ENCODE peak calls at places on chromosomes 13 and 19, in nine cellular contexts. One of them, this sample, is unnamed.

GRCh38 chr19:3171894-3172679 is 6.5 kb upstream of the S1PR4 start:
- DNase-seq in nephron progenitor cell: no peak
- DNase-seq in COR-L47: no peak
- DNase-seq in activated T-helper 1 cell treated with anti-CD3 and anti-CD28 coated beads, Interleukin-2, amount 50 U/mL, for 16 hours: no peak
- DNase-seq in AML-193: no peak
- DNase-seq in NCI-H1092: no peak
- DNase-seq in substantia nigra: no peak
- DNase-seq in activated CD8-positive, alpha-beta memory T cell treated with anti-CD3 and anti-CD28 coated beads for 4 hours: no peak
- DNase-seq in hippocampal formation: no peak
- DNase-seq in this sample: no peak

GRCh38 chr13:50911937-50912624 is 2.5 kb downstream of the RNASEH2B start:
- DNase-seq in substantia nigra: peak
- DNase-seq in COR-L47: peak
- DNase-seq in NCI-H1092: peak
- DNase-seq in activated CD8-positive, alpha-beta memory T cell treated with anti-CD3 and anti-CD28 coated beads for 4 hours: peak
- DNase-seq in AML-193: peak
- DNase-seq in hippocampal formation: peak
- DNase-seq in activated T-helper 1 cell treated with anti-CD3 and anti-CD28 coated beads, Interleukin-2, amount 50 U/mL, for 16 hours: peak
- DNase-seq in nephron progenitor cell: peak
- DNase-seq in this sample: peak

GRCh38 chr19:1512671-1513491 is at the start of gene ADAMTSL5:
- DNase-seq in hippocampal formation: no peak
- DNase-seq in NCI-H1092: no peak
- DNase-seq in COR-L47: no peak
- DNase-seq in activated CD8-positive, alpha-beta memory T cell treated with anti-CD3 and anti-CD28 coated beads for 4 hours: peak
- DNase-seq in activated T-helper 1 cell treated with anti-CD3 and anti-CD28 coated beads, Interleukin-2, amount 50 U/mL, for 16 hours: peak
- DNase-seq in nephron progenitor cell: peak
- DNase-seq in substantia nigra: no peak
- DNase-seq in AML-193: peak
- DNase-seq in this sample: peak

GRCh38 chr13:27621116-27621365 is 651 bp upstream of the POLR1D start:
- DNase-seq in substantia nigra: no peak
- DNase-seq in activated T-helper 1 cell treated with anti-CD3 and anti-CD28 coated beads, Interleukin-2, amount 50 U/mL, for 16 hours: no peak
- DNase-seq in AML-193: peak
- DNase-seq in activated CD8-positive, alpha-beta memory T cell treated with anti-CD3 and anti-CD28 coated beads for 4 hours: no peak
- DNase-seq in hippocampal formation: no peak
- DNase-seq in NCI-H1092: no peak
- DNase-seq in COR-L47: no peak
- DNase-seq in nephron progenitor cell: no peak
- DNase-seq in this sample: no peak

GRCh38 chr19:44684892-44685847 is 13.8 kb upstream of the CEACAM16 start:
- DNase-seq in NCI-H1092: no peak
- DNase-seq in activated T-helper 1 cell treated with anti-CD3 and anti-CD28 coated beads, Interleukin-2, amount 50 U/mL, for 16 hours: no peak
- DNase-seq in AML-193: no peak
- DNase-seq in COR-L47: no peak
- DNase-seq in activated CD8-positive, alpha-beta memory T cell treated with anti-CD3 and anti-CD28 coated beads for 4 hours: no peak
- DNase-seq in hippocampal formation: no peak
- DNase-seq in substantia nigra: no peak
- DNase-seq in nephron progenitor cell: no peak
- DNase-seq in this sample: peak

GRCh38 chr19:4328243-4328990 is 10.2 kb downstream of the STAP2 start:
- DNase-seq in hippocampal formation: peak
- DNase-seq in substantia nigra: peak
- DNase-seq in COR-L47: no peak
- DNase-seq in activated CD8-positive, alpha-beta memory T cell treated with anti-CD3 and anti-CD28 coated beads for 4 hours: peak
- DNase-seq in AML-193: peak
- DNase-seq in NCI-H1092: no peak
- DNase-seq in nephron progenitor cell: peak
- DNase-seq in activated T-helper 1 cell treated with anti-CD3 and anti-CD28 coated beads, Interleukin-2, amount 50 U/mL, for 16 hours: peak
- DNase-seq in this sample: peak

GRCh38 chr19:18251587-18252369 is 22.5 kb downstream of the IQCN start:
- DNase-seq in NCI-H1092: peak
- DNase-seq in hippocampal formation: peak
- DNase-seq in activated CD8-positive, alpha-beta memory T cell treated with anti-CD3 and anti-CD28 coated beads for 4 hours: peak
- DNase-seq in substantia nigra: peak
- DNase-seq in nephron progenitor cell: peak
- DNase-seq in activated T-helper 1 cell treated with anti-CD3 and anti-CD28 coated beads, Interleukin-2, amount 50 U/mL, for 16 hours: peak
- DNase-seq in AML-193: peak
- DNase-seq in COR-L47: peak
- DNase-seq in this sample: peak

GRCh38 chr19:42086770-42087550 is 11.0 kb downstream of the ZNF574 start:
- DNase-seq in nephron progenitor cell: no peak
- DNase-seq in NCI-H1092: no peak
- DNase-seq in substantia nigra: no peak
- DNase-seq in activated T-helper 1 cell treated with anti-CD3 and anti-CD28 coated beads, Interleukin-2, amount 50 U/mL, for 16 hours: no peak
- DNase-seq in COR-L47: no peak
- DNase-seq in activated CD8-positive, alpha-beta memory T cell treated with anti-CD3 and anti-CD28 coated beads for 4 hours: no peak
- DNase-seq in hippocampal formation: no peak
- DNase-seq in AML-193: no peak
- DNase-seq in this sample: no peak

GRCh38 chr13:31267126-31267784 is 67.5 kb downstream of the B3GLCT start:
- DNase-seq in NCI-H1092: no peak
- DNase-seq in activated CD8-positive, alpha-beta memory T cell treated with anti-CD3 and anti-CD28 coated beads for 4 hours: no peak
- DNase-seq in activated T-helper 1 cell treated with anti-CD3 and anti-CD28 coated beads, Interleukin-2, amount 50 U/mL, for 16 hours: no peak
- DNase-seq in hippocampal formation: no peak
- DNase-seq in AML-193: no peak
- DNase-seq in substantia nigra: no peak
- DNase-seq in nephron progenitor cell: no peak
- DNase-seq in COR-L47: no peak
- DNase-seq in this sample: no peak

GRCh38 chr13:28059214-28059613 is 41.2 kb downstream of the FLT3 start:
- DNase-seq in NCI-H1092: no peak
- DNase-seq in hippocampal formation: no peak
- DNase-seq in activated T-helper 1 cell treated with anti-CD3 and anti-CD28 coated beads, Interleukin-2, amount 50 U/mL, for 16 hours: no peak
- DNase-seq in COR-L47: peak
- DNase-seq in AML-193: peak
- DNase-seq in substantia nigra: no peak
- DNase-seq in nephron progenitor cell: peak
- DNase-seq in activated CD8-positive, alpha-beta memory T cell treated with anti-CD3 and anti-CD28 coated beads for 4 hours: no peak
- DNase-seq in this sample: peak

GRCh38 chr19:49533551-49534488 is 6.0 kb downstream of the RCN3 start:
- DNase-seq in hippocampal formation: peak
- DNase-seq in nephron progenitor cell: peak
- DNase-seq in activated CD8-positive, alpha-beta memory T cell treated with anti-CD3 and anti-CD28 coated beads for 4 hours: peak
- DNase-seq in AML-193: peak
- DNase-seq in NCI-H1092: no peak
- DNase-seq in substantia nigra: peak
- DNase-seq in activated T-helper 1 cell treated with anti-CD3 and anti-CD28 coated beads, Interleukin-2, amount 50 U/mL, for 16 hours: peak
- DNase-seq in COR-L47: peak
- DNase-seq in this sample: peak

GRCh38 chr13:73173160-73173905 is 114.5 kb downstream of the KLF5 start:
- DNase-seq in AML-193: no peak
- DNase-seq in substantia nigra: no peak
- DNase-seq in COR-L47: no peak
- DNase-seq in activated T-helper 1 cell treated with anti-CD3 and anti-CD28 coated beads, Interleukin-2, amount 50 U/mL, for 16 hours: no peak
- DNase-seq in activated CD8-positive, alpha-beta memory T cell treated with anti-CD3 and anti-CD28 coated beads for 4 hours: no peak
- DNase-seq in nephron progenitor cell: no peak
- DNase-seq in NCI-H1092: no peak
- DNase-seq in hippocampal formation: no peak
- DNase-seq in this sample: no peak

GRCh38 chr13:107117327-107118012 is 549.5 kb upstream of the ARGLU1 start:
- DNase-seq in hippocampal formation: no peak
- DNase-seq in COR-L47: no peak
- DNase-seq in nephron progenitor cell: no peak
- DNase-seq in AML-193: no peak
- DNase-seq in substantia nigra: no peak
- DNase-seq in activated T-helper 1 cell treated with anti-CD3 and anti-CD28 coated beads, Interleukin-2, amount 50 U/mL, for 16 hours: no peak
- DNase-seq in activated CD8-positive, alpha-beta memory T cell treated with anti-CD3 and anti-CD28 coated beads for 4 hours: no peak
- DNase-seq in NCI-H1092: no peak
- DNase-seq in this sample: no peak

GRCh38 chr13:52105841-52106240 is 23.0 kb downstream of the NEK5 start:
- DNase-seq in COR-L47: no peak
- DNase-seq in substantia nigra: no peak
- DNase-seq in nephron progenitor cell: no peak
- DNase-seq in activated CD8-positive, alpha-beta memory T cell treated with anti-CD3 and anti-CD28 coated beads for 4 hours: no peak
- DNase-seq in AML-193: no peak
- DNase-seq in hippocampal formation: no peak
- DNase-seq in NCI-H1092: no peak
- DNase-seq in activated T-helper 1 cell treated with anti-CD3 and anti-CD28 coated beads, Interleukin-2, amount 50 U/mL, for 16 hours: no peak
- DNase-seq in this sample: no peak

GRCh38 chr19:31908486-31909255 is 436.7 kb upstream of the ZNF507 start:
- DNase-seq in COR-L47: no peak
- DNase-seq in activated T-helper 1 cell treated with anti-CD3 and anti-CD28 coated beads, Interleukin-2, amount 50 U/mL, for 16 hours: no peak
- DNase-seq in nephron progenitor cell: no peak
- DNase-seq in substantia nigra: no peak
- DNase-seq in activated CD8-positive, alpha-beta memory T cell treated with anti-CD3 and anti-CD28 coated beads for 4 hours: no peak
- DNase-seq in NCI-H1092: no peak
- DNase-seq in hippocampal formation: no peak
- DNase-seq in AML-193: no peak
- DNase-seq in this sample: no peak

GRCh38 chr13:74747186-74747955 is 613.2 kb upstream of the KLF12 start:
- DNase-seq in nephron progenitor cell: no peak
- DNase-seq in COR-L47: no peak
- DNase-seq in AML-193: no peak
- DNase-seq in hippocampal formation: no peak
- DNase-seq in activated T-helper 1 cell treated with anti-CD3 and anti-CD28 coated beads, Interleukin-2, amount 50 U/mL, for 16 hours: no peak
- DNase-seq in activated CD8-positive, alpha-beta memory T cell treated with anti-CD3 and anti-CD28 coated beads for 4 hours: no peak
- DNase-seq in NCI-H1092: no peak
- DNase-seq in substantia nigra: no peak
- DNase-seq in this sample: no peak

GRCh38 chr19:58356236-58356970 is 3.1 kb upstream of the A1BG start:
- DNase-seq in activated T-helper 1 cell treated with anti-CD3 and anti-CD28 coated beads, Interleukin-2, amount 50 U/mL, for 16 hours: no peak
- DNase-seq in AML-193: no peak
- DNase-seq in NCI-H1092: no peak
- DNase-seq in activated CD8-positive, alpha-beta memory T cell treated with anti-CD3 and anti-CD28 coated beads for 4 hours: no peak
- DNase-seq in nephron progenitor cell: no peak
- DNase-seq in COR-L47: no peak
- DNase-seq in hippocampal formation: no peak
- DNase-seq in substantia nigra: no peak
- DNase-seq in this sample: no peak

GRCh38 chr19:313169-313987 is 22.2 kb upstream of the PLPP2 start:
- DNase-seq in AML-193: no peak
- DNase-seq in NCI-H1092: no peak
- DNase-seq in nephron progenitor cell: no peak
- DNase-seq in hippocampal formation: no peak
- DNase-seq in COR-L47: no peak
- DNase-seq in activated T-helper 1 cell treated with anti-CD3 and anti-CD28 coated beads, Interleukin-2, amount 50 U/mL, for 16 hours: no peak
- DNase-seq in substantia nigra: no peak
- DNase-seq in activated CD8-positive, alpha-beta memory T cell treated with anti-CD3 and anti-CD28 coated beads for 4 hours: no peak
- DNase-seq in this sample: no peak

GRCh38 chr13:51230473-51231105 is 8.4 kb downstream of the FAM124A start:
- DNase-seq in NCI-H1092: no peak
- DNase-seq in hippocampal formation: peak
- DNase-seq in COR-L47: no peak
- DNase-seq in nephron progenitor cell: no peak
- DNase-seq in activated T-helper 1 cell treated with anti-CD3 and anti-CD28 coated beads, Interleukin-2, amount 50 U/mL, for 16 hours: no peak
- DNase-seq in activated CD8-positive, alpha-beta memory T cell treated with anti-CD3 and anti-CD28 coated beads for 4 hours: no peak
- DNase-seq in substantia nigra: peak
- DNase-seq in AML-193: no peak
- DNase-seq in this sample: peak

GRCh38 chr19:9857920-9858746 is 23.0 kb downstream of the PIN1 start:
- DNase-seq in AML-193: peak
- DNase-seq in nephron progenitor cell: no peak
- DNase-seq in activated CD8-positive, alpha-beta memory T cell treated with anti-CD3 and anti-CD28 coated beads for 4 hours: no peak
- DNase-seq in hippocampal formation: no peak
- DNase-seq in substantia nigra: no peak
- DNase-seq in activated T-helper 1 cell treated with anti-CD3 and anti-CD28 coated beads, Interleukin-2, amount 50 U/mL, for 16 hours: no peak
- DNase-seq in COR-L47: no peak
- DNase-seq in NCI-H1092: no peak
- DNase-seq in this sample: no peak

GRCh38 chr13:30572859-30573275 is 44.9 kb upstream of the USPL1 start:
- DNase-seq in nephron progenitor cell: no peak
- DNase-seq in activated CD8-positive, alpha-beta memory T cell treated with anti-CD3 and anti-CD28 coated beads for 4 hours: no peak
- DNase-seq in NCI-H1092: no peak
- DNase-seq in activated T-helper 1 cell treated with anti-CD3 and anti-CD28 coated beads, Interleukin-2, amount 50 U/mL, for 16 hours: no peak
- DNase-seq in AML-193: peak
- DNase-seq in COR-L47: no peak
- DNase-seq in hippocampal formation: no peak
- DNase-seq in substantia nigra: no peak
- DNase-seq in this sample: no peak

GRCh38 chr13:26653310-26653709 is 95.8 kb downstream of the WASF3 start:
- DNase-seq in activated T-helper 1 cell treated with anti-CD3 and anti-CD28 coated beads, Interleukin-2, amount 50 U/mL, for 16 hours: no peak
- DNase-seq in NCI-H1092: no peak
- DNase-seq in AML-193: no peak
- DNase-seq in nephron progenitor cell: no peak
- DNase-seq in hippocampal formation: no peak
- DNase-seq in COR-L47: no peak
- DNase-seq in activated CD8-positive, alpha-beta memory T cell treated with anti-CD3 and anti-CD28 coated beads for 4 hours: no peak
- DNase-seq in substantia nigra: no peak
- DNase-seq in this sample: no peak

GRCh38 chr19:34189199-34189916 is 17.1 kb downstream of the LSM14A start:
- DNase-seq in activated CD8-positive, alpha-beta memory T cell treated with anti-CD3 and anti-CD28 coated beads for 4 hours: no peak
- DNase-seq in NCI-H1092: no peak
- DNase-seq in activated T-helper 1 cell treated with anti-CD3 and anti-CD28 coated beads, Interleukin-2, amount 50 U/mL, for 16 hours: no peak
- DNase-seq in AML-193: no peak
- DNase-seq in COR-L47: no peak
- DNase-seq in nephron progenitor cell: no peak
- DNase-seq in hippocampal formation: no peak
- DNase-seq in substantia nigra: no peak
- DNase-seq in this sample: no peak

GRCh38 chr13:24511824-24512207 is 762 bp downstream of the PARP4 start:
- DNase-seq in hippocampal formation: no peak
- DNase-seq in COR-L47: no peak
- DNase-seq in activated CD8-positive, alpha-beta memory T cell treated with anti-CD3 and anti-CD28 coated beads for 4 hours: no peak
- DNase-seq in AML-193: peak
- DNase-seq in NCI-H1092: no peak
- DNase-seq in substantia nigra: no peak
- DNase-seq in nephron progenitor cell: no peak
- DNase-seq in activated T-helper 1 cell treated with anti-CD3 and anti-CD28 coated beads, Interleukin-2, amount 50 U/mL, for 16 hours: no peak
- DNase-seq in this sample: peak

GRCh38 chr13:111429064-111429558 is 108.7 kb downstream of the TEX29 start:
- DNase-seq in activated T-helper 1 cell treated with anti-CD3 and anti-CD28 coated beads, Interleukin-2, amount 50 U/mL, for 16 hours: no peak
- DNase-seq in activated CD8-positive, alpha-beta memory T cell treated with anti-CD3 and anti-CD28 coated beads for 4 hours: peak
- DNase-seq in COR-L47: peak
- DNase-seq in hippocampal formation: peak
- DNase-seq in nephron progenitor cell: peak
- DNase-seq in substantia nigra: peak
- DNase-seq in NCI-H1092: peak
- DNase-seq in AML-193: no peak
- DNase-seq in this sample: peak

GRCh38 chr13:75129331-75129730 is 352.6 kb downstream of the TBC1D4 start:
- DNase-seq in hippocampal formation: no peak
- DNase-seq in activated CD8-positive, alpha-beta memory T cell treated with anti-CD3 and anti-CD28 coated beads for 4 hours: no peak
- DNase-seq in substantia nigra: no peak
- DNase-seq in NCI-H1092: no peak
- DNase-seq in AML-193: no peak
- DNase-seq in activated T-helper 1 cell treated with anti-CD3 and anti-CD28 coated beads, Interleukin-2, amount 50 U/mL, for 16 hours: no peak
- DNase-seq in nephron progenitor cell: no peak
- DNase-seq in COR-L47: no peak
- DNase-seq in this sample: no peak

GRCh38 chr13:114118763-114119123 is 13.7 kb downstream of the RASA3 start:
- DNase-seq in NCI-H1092: no peak
- DNase-seq in hippocampal formation: no peak
- DNase-seq in AML-193: no peak
- DNase-seq in activated T-helper 1 cell treated with anti-CD3 and anti-CD28 coated beads, Interleukin-2, amount 50 U/mL, for 16 hours: no peak
- DNase-seq in substantia nigra: no peak
- DNase-seq in activated CD8-positive, alpha-beta memory T cell treated with anti-CD3 and anti-CD28 coated beads for 4 hours: no peak
- DNase-seq in nephron progenitor cell: no peak
- DNase-seq in COR-L47: no peak
- DNase-seq in this sample: no peak

GRCh38 chr19:55272142-55272541 is 7.8 kb downstream of the HSPBP1 start:
- DNase-seq in nephron progenitor cell: no peak
- DNase-seq in NCI-H1092: no peak
- DNase-seq in AML-193: no peak
- DNase-seq in substantia nigra: no peak
- DNase-seq in activated T-helper 1 cell treated with anti-CD3 and anti-CD28 coated beads, Interleukin-2, amount 50 U/mL, for 16 hours: no peak
- DNase-seq in COR-L47: no peak
- DNase-seq in activated CD8-positive, alpha-beta memory T cell treated with anti-CD3 and anti-CD28 coated beads for 4 hours: no peak
- DNase-seq in hippocampal formation: no peak
- DNase-seq in this sample: no peak

GRCh38 chr19:46610413-46610775 is 9.3 kb downstream of the CALM3 start:
- DNase-seq in hippocampal formation: no peak
- DNase-seq in COR-L47: no peak
- DNase-seq in substantia nigra: no peak
- DNase-seq in activated CD8-positive, alpha-beta memory T cell treated with anti-CD3 and anti-CD28 coated beads for 4 hours: no peak
- DNase-seq in nephron progenitor cell: no peak
- DNase-seq in AML-193: no peak
- DNase-seq in NCI-H1092: no peak
- DNase-seq in activated T-helper 1 cell treated with anti-CD3 and anti-CD28 coated beads, Interleukin-2, amount 50 U/mL, for 16 hours: no peak
- DNase-seq in this sample: peak

GRCh38 chr19:13231663-13232062 is 81.5 kb downstream of the IER2 start:
- DNase-seq in COR-L47: no peak
- DNase-seq in activated T-helper 1 cell treated with anti-CD3 and anti-CD28 coated beads, Interleukin-2, amount 50 U/mL, for 16 hours: no peak
- DNase-seq in NCI-H1092: no peak
- DNase-seq in nephron progenitor cell: no peak
- DNase-seq in substantia nigra: no peak
- DNase-seq in hippocampal formation: no peak
- DNase-seq in activated CD8-positive, alpha-beta memory T cell treated with anti-CD3 and anti-CD28 coated beads for 4 hours: no peak
- DNase-seq in AML-193: no peak
- DNase-seq in this sample: no peak

GRCh38 chr19:19628499-19629134 is 597 bp upstream of the LPAR2 start:
- DNase-seq in activated CD8-positive, alpha-beta memory T cell treated with anti-CD3 and anti-CD28 coated beads for 4 hours: peak
- DNase-seq in COR-L47: no peak
- DNase-seq in NCI-H1092: peak
- DNase-seq in nephron progenitor cell: peak
- DNase-seq in activated T-helper 1 cell treated with anti-CD3 and anti-CD28 coated beads, Interleukin-2, amount 50 U/mL, for 16 hours: no peak
- DNase-seq in substantia nigra: no peak
- DNase-seq in hippocampal formation: no peak
- DNase-seq in AML-193: no peak
- DNase-seq in this sample: peak